ENCODE peak calls at places on chromosomes 7 and 10, in six cellular contexts. E is NCI-H460; C is A172; A is activated naive CD8-positive, alpha-beta T cell treated with anti-CD3 and anti-CD28 coated beads, Interleukin-2, amount 50 U/mL, for 24 hours; M is NCI-H1417 treated with DMSO at 0.1 percent for 48 hours; F is glutamatergic neuron. S is an unnamed sample.

GRCh38 chr10:59177031-59177861 is 803 bp downstream of the PHYHIPL start:
- DNase-seq in E (peak; percentile 2), C (peak; percentile 35), A (no peak), M (peak; percentile 15), F (peak; percentile 53), S (no peak)

GRCh38 chr10:100763043-100763747 is 17.8 kb downstream of the PAX2 start:
- DNase-seq in E (no peak), C (no peak), A (no peak), M (no peak), F (no peak), S (no peak)

GRCh38 chr7:108263364-108263951 is 133.3 kb upstream of the LAMB4 start:
- DNase-seq in E (no peak), C (no peak), A (no peak), M (no peak), F (no peak), S (peak; percentile 35)

GRCh38 chr7:98133621-98134266 is 27.1 kb downstream of the LMTK2 start:
- DNase-seq in E (no peak), C (peak; percentile 82), A (no peak), M (no peak), F (no peak), S (no peak)

GRCh38 chr7:90669492-90669891 is 73.4 kb downstream of the CDK14 start:
- DNase-seq in E (no peak), C (no peak), A (no peak), M (no peak), F (no peak), S (no peak)

GRCh38 chr7:7148799-7149481 is 33.4 kb upstream of the C1GALT1 start:
- DNase-seq in E (no peak), C (no peak), A (no peak), M (no peak), F (no peak), S (no peak)

GRCh38 chr7:128115326-128115820 is 84.1 kb upstream of the LRRC4 start:
- DNase-seq in E (no peak), C (peak; percentile 68), A (no peak), M (no peak), F (no peak), S (no peak)

GRCh38 chr10:86937502-86938154 is 19.8 kb downstream of the MMRN2 start:
- DNase-seq in E (no peak), C (no peak), A (no peak), M (no peak), F (no peak), S (no peak)

GRCh38 chr7:45655539-45655938 is 81.4 kb downstream of the ADCY1 start:
- DNase-seq in E (no peak), C (no peak), A (no peak), M (no peak), F (no peak), S (no peak)

GRCh38 chr10:11246752-11247467 is 229.2 kb downstream of the CELF2 start:
- DNase-seq in E (no peak), C (no peak), A (no peak), M (no peak), F (no peak), S (no peak)

GRCh38 chr10:113993489-113993932 is 50.2 kb upstream of the ADRB1 start:
- DNase-seq in E (no peak), C (peak; percentile 4), A (no peak), M (no peak), F (no peak), S (no peak)